ENCODE peak calls at places on chromosome 10, in nine cellular contexts. A is A549, B is suprapubic skin, O is uterus, U is body of pancreas, K is IMR-90, Y is upper lobe of left lung, L is HCT116, Q is Peyer's patch. T is an unnamed sample.

GRCh38 chr10:13417459-13418126 is 69.5 kb upstream of the SEPHS1 start:
- DNase-seq in B (no peak), K (no peak), Q (no peak), A (no peak), Y (no peak), U (no peak), O (no peak), L (no peak), T (no peak)

GRCh38 chr10:76649723-76650127 is 987.9 kb downstream of the KCNMA1 start:
- DNase-seq in O (peak; percentile 61), A (no peak), K (peak; percentile 62), Q (no peak), U (no peak), Y (no peak), L (no peak), B (no peak), T (no peak)

GRCh38 chr10:32379950-32380547 is 33.1 kb upstream of the EPC1 start:
- DNase-seq in L (no peak), B (no peak), Q (no peak), K (no peak), Y (no peak), A (no peak), O (peak; percentile 23), U (no peak), T (no peak)

GRCh38 chr10:14617850-14618249 is 156.8 kb downstream of the FAM107B start:
- DNase-seq in B (no peak), U (no peak), Q (no peak), K (peak; percentile 45), O (no peak), L (no peak), A (no peak), Y (no peak), T (no peak)

GRCh38 chr10:91378061-91378460 is 32.1 kb upstream of the HECTD2 start:
- DNase-seq in L (no peak), A (no peak), Y (no peak), O (no peak), U (no peak), Q (no peak), K (peak; percentile 13), B (no peak), T (no peak)

GRCh38 chr10:14389981-14390590 is 59.4 kb upstream of the FRMD4A start:
- DNase-seq in Q (no peak), O (no peak), B (no peak), K (no peak), Y (no peak), A (no peak), L (no peak), U (no peak), T (no peak)

GRCh38 chr10:46250898-46251856 is 35.6 kb upstream of the ANTXRL start:
- DNase-seq in O (no peak), Y (peak; percentile 19), B (peak; percentile 76), Q (peak; percentile 3), L (no peak), K (no peak), U (peak; percentile 6), A (no peak), T (peak; percentile 20)

GRCh38 chr10:89346264-89346971 is 18.6 kb downstream of the IFIT3 start:
- DNase-seq in U (no peak), B (no peak), A (no peak), L (no peak), Q (no peak), K (peak; percentile 55), Y (no peak), O (no peak), T (no peak)

GRCh38 chr10:6204063-6204340 is 1.3 kb downstream of the PFKFB3 start:
- DNase-seq in Q (peak; percentile 54), O (no peak), L (no peak), Y (peak; percentile 69), A (no peak), K (no peak), B (no peak), U (peak; percentile 39), T (peak; percentile 46)

GRCh38 chr10:693506-693905 is 4.0 kb upstream of the DIP2C start:
- DNase-seq in L (no peak), K (peak; percentile 49), U (no peak), Y (no peak), B (no peak), A (no peak), O (no peak), Q (no peak), T (no peak)

GRCh38 chr10:691216-691615 is 1.7 kb upstream of the DIP2C start:
- DNase-seq in U (no peak), B (peak; percentile 73), Y (no peak), Q (no peak), L (no peak), O (no peak), K (no peak), A (no peak), T (no peak)

GRCh38 chr10:690227-691161 is 1.0 kb upstream of the DIP2C start:
- DNase-seq in Q (no peak), U (no peak), Y (no peak), L (no peak), O (peak; percentile 39), A (no peak), K (peak; percentile 37), B (peak; percentile 69), T (peak; percentile 35)

GRCh38 chr10:695396-695795 is 5.9 kb upstream of the DIP2C start:
- DNase-seq in Y (no peak), A (no peak), O (no peak), U (no peak), Q (no peak), K (no peak), L (no peak), B (no peak), T (no peak)

DNA sequence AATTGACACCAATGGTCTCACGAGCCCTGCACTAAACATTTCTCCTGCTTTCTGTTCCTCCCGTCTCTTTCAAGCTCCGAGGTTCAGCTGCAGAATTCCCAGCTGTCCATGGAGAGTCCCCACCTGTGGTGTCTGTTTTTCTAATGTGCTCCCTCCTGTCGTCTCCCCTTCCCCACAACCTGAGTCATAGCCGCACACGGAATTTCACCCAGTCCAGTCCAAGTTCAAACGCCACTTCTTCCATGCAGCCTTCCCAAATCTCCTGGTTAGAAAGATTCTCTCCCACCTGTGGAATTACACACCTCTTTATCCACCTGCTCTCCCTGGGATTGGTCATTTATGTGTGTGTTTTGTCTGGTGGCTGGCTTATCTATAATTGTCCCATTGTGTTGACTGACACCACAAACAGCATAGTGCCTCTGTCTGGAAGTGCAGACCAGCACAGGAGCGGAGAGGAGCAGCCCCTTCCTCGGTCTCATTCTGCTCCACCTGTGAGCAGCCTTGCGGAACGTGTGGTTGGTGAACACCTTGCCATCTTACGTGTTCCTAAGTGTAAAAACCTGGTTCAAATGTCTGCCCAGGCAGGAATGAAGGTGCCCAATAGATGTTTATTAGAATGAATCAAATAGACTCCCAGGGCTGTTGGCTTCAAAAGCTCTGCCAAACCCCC is 3.3 kb upstream of the DIP2C start:
- DNase-seq in O (no peak), U (no peak), B (no peak), L (no peak), K (no peak), A (no peak), Y (no peak), Q (no peak), T (no peak)
- TF ChIP-seq POLR2A in O (no peak), U (no peak), B (no peak), L (no peak), K (no peak), A (no peak), Y (no peak), Q (no peak), T (no peak)

DNA sequence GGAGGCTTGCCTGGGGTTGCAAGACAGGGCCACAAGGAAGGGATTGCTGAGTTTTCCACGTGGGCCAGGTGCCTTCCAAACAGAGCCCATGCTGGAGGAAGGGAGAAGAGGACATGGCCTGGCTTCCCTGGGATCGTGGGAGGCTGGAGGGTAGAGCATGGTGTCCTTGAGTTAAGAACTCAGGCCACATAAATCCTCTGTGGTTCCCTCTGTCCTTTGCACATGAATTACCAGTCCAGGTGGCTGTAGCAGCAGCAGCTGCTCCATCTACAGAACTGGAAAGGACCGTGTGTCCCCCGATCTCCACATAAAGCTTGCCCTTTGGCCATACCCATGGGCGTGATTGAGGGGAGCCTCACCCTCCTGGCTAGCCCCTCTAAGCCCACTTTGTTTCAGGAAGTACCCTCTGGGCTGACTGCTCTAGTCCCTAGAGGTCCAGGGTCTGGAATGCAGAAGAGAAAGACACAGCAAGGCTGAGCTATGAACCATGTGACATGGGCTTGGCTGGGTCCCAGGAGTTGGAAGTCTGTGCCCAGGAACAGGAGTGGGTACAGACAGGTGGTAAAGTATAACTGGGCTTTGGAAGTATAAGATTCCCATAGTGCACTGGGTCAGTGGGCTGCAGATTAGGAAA is 84.9 kb downstream of the C10orf105 start:
- DNase-seq in A (no peak), K (no peak), O (no peak), B (no peak), U (peak; percentile 43), Q (no peak), Y (no peak), L (no peak), T (no peak)
- H3K4me1 ChIP-seq in A (no peaks in the 10 kb centered on the region), K (no peaks in the 10 kb centered on the region), O (no peaks in the 10 kb centered on the region), B (no peaks in the 10 kb centered on the region), U (peaks cover 34% of the 10 kb centered on the region), Q (no peaks in the 10 kb centered on the region), Y (peaks cover 16% of the 10 kb centered on the region), L (no peaks in the 10 kb centered on the region), T (peaks cover 4% of the 10 kb centered on the region)

DNA sequence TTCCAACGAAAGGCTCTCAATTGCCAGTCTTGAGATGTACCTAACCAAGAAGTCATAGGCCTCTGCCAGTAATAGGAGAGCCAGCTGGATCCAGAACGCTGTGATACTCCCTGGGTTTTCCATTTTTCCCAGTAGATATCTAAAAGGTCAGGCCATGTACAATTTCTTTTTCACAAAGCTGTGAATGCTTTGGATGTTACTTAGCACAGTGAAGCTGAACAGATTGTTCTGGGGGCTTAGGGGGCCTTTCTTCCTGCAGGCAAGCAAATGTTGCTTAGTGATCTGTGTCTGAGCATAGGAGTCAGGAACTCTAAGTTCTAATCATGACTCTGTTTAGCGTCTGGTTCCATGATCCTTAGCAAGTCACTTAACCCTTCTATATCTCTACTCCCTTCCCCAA is 86.5 kb downstream of the ARMH3 start:
- DNase-seq in Q (no peak), K (no peak), L (no peak), Y (no peak), U (no peak), B (no peak), A (no peak), O (no peak), T (no peak)
- TF ChIP-seq POLR2A in Q (no peak), K (no peak), L (no peak), Y (no peak), U (no peak), B (no peak), A (no peak), O (no peak), T (no peak)

DNA sequence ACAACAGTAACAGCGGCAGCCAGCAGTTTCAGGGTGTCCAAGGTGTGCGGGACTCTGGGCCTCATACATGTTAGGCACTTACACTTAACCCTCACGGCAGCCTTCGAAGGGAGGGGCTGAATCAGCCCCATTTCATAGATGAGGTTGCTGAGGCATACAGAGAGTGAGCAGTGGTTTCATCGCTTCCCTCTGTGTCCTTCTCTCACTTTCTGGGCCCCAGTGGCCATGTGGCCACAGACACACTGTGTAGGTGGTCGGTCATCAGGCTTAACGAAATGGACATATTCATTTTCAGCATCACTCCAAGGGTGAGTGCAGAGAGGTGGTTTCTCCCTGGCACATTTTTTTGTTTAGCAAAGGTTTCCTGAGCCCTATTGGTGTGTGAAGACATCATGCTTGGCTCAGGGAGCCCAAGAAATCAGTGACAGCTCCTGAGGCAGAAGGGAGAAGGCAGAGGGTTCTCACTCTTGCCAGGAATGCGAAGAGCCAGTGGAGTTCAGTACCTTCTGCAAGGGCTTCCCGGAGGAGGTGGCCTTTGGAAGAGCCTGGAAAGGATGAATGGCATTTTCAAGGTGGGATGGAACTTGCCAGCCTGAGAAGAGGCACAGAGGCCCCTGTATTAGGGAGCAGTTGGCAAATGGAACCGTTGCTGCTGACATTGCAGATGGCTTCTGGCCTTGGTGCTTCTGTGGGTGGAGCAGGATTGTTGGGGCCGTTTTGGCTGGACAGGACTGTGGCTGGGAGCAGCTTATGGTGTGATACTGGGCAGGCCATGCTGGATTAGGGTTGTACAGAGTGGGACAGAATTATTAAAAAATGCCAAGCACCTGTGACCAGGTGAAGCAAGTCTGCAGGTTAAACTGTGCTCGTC is 61.7 kb upstream of the PPIF start:
- DNase-seq in K (no peak), U (no peak), L (no peak), O (no peak), A (no peak), Q (peak; percentile 47), B (no peak), Y (no peak), T (no peak)
- H3K4me1 ChIP-seq in K (peaks cover 14% of the 10 kb centered on the region), U (peaks cover 12% of the 10 kb centered on the region), L (no peaks in the 10 kb centered on the region), O (peaks cover 9% of the 10 kb centered on the region), A (no peaks in the 10 kb centered on the region), Q (peaks cover 33% of the 10 kb centered on the region), B (peaks cover 50% of the 10 kb centered on the region), Y (peaks cover 30% of the 10 kb centered on the region), T (peaks cover 19% of the 10 kb centered on the region)